ENCODE peak calls at places on chromosomes 12 and 14, in ten cellular contexts. G is esophagus muscularis mucosa, C is HCT116, X is testis, R is body of pancreas, P is stomach, J is A549, W is Peyer's patch, F is GM12891, D is IMR-90. U is an unnamed sample.

GRCh38 chr14:21104448-21105060 is 3.7 kb downstream of the TMEM253 start:
- DNase-seq in G (peak; percentile 95), C (peak; percentile 72), X (peak; percentile 87), R (peak; percentile 84), P (peak; percentile 83), J (peak; percentile 69), W (peak; percentile 90), F (no peak), D (peak; percentile 77), U (no peak)

GRCh38 chr12:10967409-10967808 is 19.3 kb downstream of the TAS2R50 start:
- DNase-seq in G (no peak), C (no peak), X (no peak), R (no peak), P (no peak), J (no peak), W (no peak), F (no peak), D (peak; percentile 64), U (peak; percentile 16)

GRCh38 chr12:49416892-49417291 is 49.6 kb downstream of the SPATS2 start:
- DNase-seq in G (no peak), C (no peak), X (no peak), R (no peak), P (no peak), J (no peak), W (no peak), F (no peak), D (no peak), U (no peak)

GRCh38 chr14:103549361-103550311 is 12.8 kb downstream of the BAG5 start:
- DNase-seq in G (no peak), C (no peak), X (peak; percentile 73), R (peak; percentile 58), P (no peak), J (no peak), W (no peak), F (no peak), D (no peak), U (no peak)

GRCh38 chr12:64600164-64600561 is 10.1 kb upstream of the RASSF3 start:
- DNase-seq in G (no peak), C (no peak), X (no peak), R (no peak), P (no peak), J (no peak), W (no peak), F (no peak), D (no peak), U (no peak)

GRCh38 chr12:76927170-76927784 is 48.5 kb upstream of the CSRP2 start:
- DNase-seq in G (no peak), C (peak; percentile 27), X (peak; percentile 29), R (no peak), P (peak; percentile 28), J (peak; percentile 8), W (peak; percentile 53), F (peak; percentile 26), D (peak; percentile 57), U (peak; percentile 7)

GRCh38 chr14:61528591-61529021 is 166.7 kb upstream of the HIF1A start:
- DNase-seq in G (no peak), C (no peak), X (no peak), R (no peak), P (no peak), J (no peak), W (no peak), F (no peak), D (peak; percentile 98), U (peak; percentile 45)

GRCh38 chr14:90060312-90060964 is 1.4 kb upstream of the KCNK13 start:
- DNase-seq in G (no peak), C (peak; percentile 59), X (peak; percentile 90), R (peak; percentile 42), P (peak; percentile 42), J (peak; percentile 48), W (peak; percentile 49), F (peak; percentile 67), D (peak; percentile 51), U (no peak)

GRCh38 chr12:30286345-30286926 is 409.2 kb downstream of the IPO8 start:
- DNase-seq in G (no peak), C (peak; percentile 22), X (peak; percentile 21), R (no peak), P (no peak), J (peak; percentile 13), W (no peak), F (no peak), D (peak; percentile 42), U (peak; percentile 8)

GRCh38 chr14:68987653-68988036 is 8.5 kb upstream of the ACTN1 start:
- DNase-seq in G (no peak), C (no peak), X (no peak), R (no peak), P (no peak), J (peak; percentile 25), W (no peak), F (no peak), D (no peak), U (no peak)

GRCh38 chr12:103780093-103780440 is 61.0 kb downstream of the NT5DC3 start:
- DNase-seq in G (no peak), C (no peak), X (no peak), R (no peak), P (no peak), J (no peak), W (peak; percentile 2), F (no peak), D (peak; percentile 46), U (no peak)

GRCh38 chr14:81655423-81656314 is 122.0 kb upstream of the SEL1L start:
- DNase-seq in G (no peak), C (no peak), X (no peak), R (no peak), P (no peak), J (no peak), W (no peak), F (no peak), D (no peak), U (no peak)

GRCh38 chr12:39610626-39611025 is 9.0 kb downstream of the ABCD2 start:
- DNase-seq in G (no peak), C (no peak), X (no peak), R (no peak), P (no peak), J (no peak), W (no peak), F (no peak), D (no peak), U (no peak)

GRCh38 chr12:96906849-96907664 is at the start of gene NEDD1:
- DNase-seq in G (peak; percentile 96), C (peak; percentile 45), X (peak; percentile 91), R (peak; percentile 85), P (peak; percentile 87), J (peak; percentile 75), W (peak; percentile 94), F (peak; percentile 82), D (peak; percentile 67), U (peak; percentile 80)
- TF ChIP-seq POLR2A in G (no peak), C (peak; percentile 69), X (no peak), R (peak; percentile 72), P (no peak), J (peak; percentile 74), W (peak; percentile 40), F (no peak), D (peak; percentile 53), U (peak; percentile 65)

GRCh38 chr12:123108682-123109066 is 42.2 kb downstream of the PITPNM2 start:
- DNase-seq in G (no peak), C (no peak), X (no peak), R (no peak), P (no peak), J (no peak), W (no peak), F (no peak), D (no peak), U (no peak)

GRCh38 chr12:123105427-123105826 is 45.5 kb downstream of the PITPNM2 start:
- DNase-seq in G (no peak), C (no peak), X (no peak), R (no peak), P (no peak), J (no peak), W (no peak), F (no peak), D (no peak), U (no peak)

GRCh38 chr12:123104809-123105208 is 46.1 kb downstream of the PITPNM2 start:
- DNase-seq in G (no peak), C (no peak), X (no peak), R (no peak), P (no peak), J (no peak), W (no peak), F (no peak), D (no peak), U (no peak)

GRCh38 chr12:123107926-123108681 is 42.8 kb downstream of the PITPNM2 start:
- DNase-seq in G (no peak), C (no peak), X (no peak), R (no peak), P (no peak), J (no peak), W (no peak), F (no peak), D (no peak), U (no peak)

GRCh38 chr12:123106640-123107359 is 44.1 kb downstream of the PITPNM2 start:
- DNase-seq in G (no peak), C (no peak), X (no peak), R (no peak), P (no peak), J (no peak), W (peak; percentile 85), F (no peak), D (no peak), U (no peak)
- TF ChIP-seq POLR2A in G (no peak), C (no peak), X (no peak), R (no peak), P (no peak), J (no peak), W (no peak), F (no peak), D (no peak), U (no peak)

GRCh38 chr12:54357802-54358619 is 6.3 kb downstream of the GPR84 start:
- DNase-seq in G (no peak), C (no peak), X (no peak), R (no peak), P (no peak), J (no peak), W (no peak), F (peak; percentile 53), D (no peak), U (no peak)
- TF ChIP-seq POLR2A in G (no peak), C (no peak), X (no peak), R (no peak), P (no peak), J (no peak), W (no peak), F (no peak), D (no peak), U (no peak)

GRCh38 chr12:124946440-124946793 is 32.0 kb upstream of the UBC start:
- DNase-seq in G (no peak), C (no peak), X (no peak), R (no peak), P (no peak), J (no peak), W (no peak), F (no peak), D (no peak), U (no peak)
- TF ChIP-seq POLR2A in G (no peak), C (no peak), X (no peak), R (no peak), P (no peak), J (no peak), W (no peak), F (no peak), D (no peak), U (no peak)

GRCh38 chr12:75754141-75754540 is 242.7 kb upstream of the KRR1 start:
- DNase-seq in G (no peak), C (no peak), X (no peak), R (no peak), P (no peak), J (no peak), W (no peak), F (no peak), D (no peak), U (no peak)
- TF ChIP-seq POLR2A in G (no peak), C (no peak), X (no peak), R (no peak), P (no peak), J (no peak), W (no peak), F (no peak), D (no peak), U (no peak)

GRCh38 chr14:24215495-24216344 is at the start of gene MDP1:
- DNase-seq in G (peak; percentile 96), C (peak; percentile 78), X (peak; percentile 89), R (peak; percentile 89), P (peak; percentile 86), J (peak; percentile 95), W (peak; percentile 94), F (peak; percentile 69), D (peak; percentile 83), U (no peak)
- TF ChIP-seq POLR2A in G (peak; percentile 50), C (peak; percentile 75), X (peak; percentile 14), R (peak; percentile 74), P (no peak), J (peak; percentile 86), W (peak; percentile 67), F (peak; percentile 78), D (peak; percentile 82), U (peak; percentile 46)